ENCODE peak calls at places on chromosomes 6 and 20, in four cellular contexts. Q, E, L and A are unnamed samples.

GRCh38 chr6:54053893-54054391 is 57.3 kb upstream of the MLIP start:
- DNase-seq in Q (no peak), L (no peak), E (no peak), A (no peak)

GRCh38 chr20:34581341-34582189 is 23.0 kb downstream of the MAP1LC3A start:
- DNase-seq in L (no peak), E (no peak), Q (no peak), A (no peak)

GRCh38 chr20:63690001-63690897 is 6.2 kb upstream of the TNFRSF6B start:
- DNase-seq in L (no peak), E (no peak), Q (no peak), A (no peak)

GRCh38 chr20:49853640-49854039 is 41.0 kb downstream of the SLC9A8 start:
- DNase-seq in E (no peak), Q (no peak), L (no peak), A (no peak)

GRCh38 chr20:49724637-49725606 is 11.2 kb upstream of the B4GALT5 start:
- DNase-seq in L (no peak), Q (no peak), E (peak; percentile 48), A (no peak)

GRCh38 chr6:5626727-5627426 is 365.6 kb downstream of the FARS2 start:
- DNase-seq in E (peak; percentile 8), Q (no peak), L (no peak), A (no peak)

GRCh38 chr6:43953794-43954310 is 173.4 kb downstream of the MRPL14 start:
- DNase-seq in Q (no peak), L (no peak), E (no peak), A (no peak)

GRCh38 chr20:61975411-61975810 is 90.3 kb downstream of the TAF4 start:
- DNase-seq in Q (no peak), E (no peak), L (no peak), A (no peak)

GRCh38 chr20:1900321-1900791 is 5.1 kb downstream of the SIRPA start:
- DNase-seq in L (no peak), Q (no peak), E (peak; percentile 82), A (no peak)

GRCh38 chr6:31299511-31299910 is 27.6 kb upstream of the HLA-C start:
- DNase-seq in L (no peak), Q (no peak), E (no peak), A (no peak)

GRCh38 chr20:57695012-57695411 is 14.8 kb downstream of the PMEPA1 start:
- DNase-seq in L (no peak), E (no peak), Q (no peak), A (no peak)

GRCh38 chr20:13865156-13865555 is 80.3 kb downstream of the NDUFAF5 start:
- DNase-seq in E (no peak), Q (no peak), L (no peak), A (no peak)

GRCh38 chr6:90461367-90461766 is 125.5 kb downstream of the MAP3K7 start:
- DNase-seq in E (no peak), Q (no peak), L (no peak), A (no peak)

GRCh38 chr20:24158271-24158670 is 169.7 kb upstream of the GGTLC1 start:
- DNase-seq in E (no peak), Q (no peak), L (no peak), A (no peak)

GRCh38 chr20:32036716-32037355 is 15.2 kb upstream of the HCK start:
- DNase-seq in E (no peak), L (no peak), Q (no peak), A (no peak)

GRCh38 chr6:124054034-124054433 is 250.4 kb downstream of the NKAIN2 start:
- DNase-seq in L (no peak), Q (no peak), E (no peak), A (no peak)

GRCh38 chr6:147000545-147001488 is 203.4 kb upstream of the STXBP5 start:
- DNase-seq in Q (no peak), L (no peak), E (no peak), A (no peak)

GRCh38 chr6:127352519-127352918 is 9.1 kb upstream of the ECHDC1 start:
- DNase-seq in L (no peak), Q (no peak), E (peak; percentile 70), A (no peak)

GRCh38 chr6:35919827-35920751 is 809 bp downstream of the SRPK1 start:
- DNase-seq in Q (peak; percentile 44), L (peak; percentile 28), E (peak; percentile 52), A (no peak)

GRCh38 chr6:41805830-41806774 is 18.6 kb downstream of the TOMM6 start:
- DNase-seq in L (no peak), Q (no peak), E (no peak), A (no peak)

GRCh38 chr6:69232506-69233194 is 564.2 kb downstream of the LMBRD1 start:
- DNase-seq in Q (peak; percentile 9), L (no peak), E (peak; percentile 77), A (no peak)

GRCh38 chr20:62832212-62832922 is 15.5 kb downstream of the COL9A3 start:
- DNase-seq in L (no peak), E (peak; percentile 96), Q (no peak), A (no peak)

GRCh38 chr6:104625536-104625935 is 234.2 kb downstream of the HACE1 start:
- DNase-seq in E (no peak), L (no peak), Q (no peak), A (no peak)